ENCODE peak calls at places on chromosome 3, in five cellular contexts. R, M, G, Y and N are unnamed samples.
A peak's percentile ranks its signal among the peaks of the same experiment; 100 is the strongest.

GRCh38 chr3:72487078-72487765 is 361.0 kb downstream of the SHQ1 start:
- DNase-seq in R (no peak), M (peak; percentile 96), G (peak; percentile 60), Y (no peak), N (no peak)

GRCh38 chr3:58471025-58471887 is 20.6 kb upstream of the KCTD6 start:
- DNase-seq in R (no peak), M (peak; percentile 78), G (peak; percentile 30), Y (no peak), N (peak; percentile 1)

GRCh38 chr3:24365168-24365567 is 129.5 kb downstream of the THRB start:
- DNase-seq in R (no peak), M (peak; percentile 91), G (no peak), Y (no peak), N (no peak)

GRCh38 chr3:41679412-41679811 is 282.5 kb downstream of the ULK4 start:
- DNase-seq in R (no peak), M (no peak), G (no peak), Y (no peak), N (no peak)

GRCh38 chr3:5304789-5305680 is 117.5 kb downstream of the EDEM1 start:
- DNase-seq in R (no peak), M (peak; percentile 33), G (peak; percentile 2), Y (no peak), N (no peak)

GRCh38 chr3:59563966-59564365 is 514.1 kb upstream of the CFAP20DC start:
- DNase-seq in R (no peak), M (no peak), G (no peak), Y (no peak), N (no peak)

GRCh38 chr3:111739241-111739952 is 119.7 kb upstream of the PHLDB2 start:
- DNase-seq in R (no peak), M (peak; percentile 94), G (no peak), Y (no peak), N (no peak)

GRCh38 chr3:68931406-68932149 is 769 bp downstream of the TAFA4 start:
- DNase-seq in R (no peak), M (no peak), G (no peak), Y (no peak), N (no peak)

GRCh38 chr3:172359231-172359630 is 89.0 kb downstream of the GHSR start:
- DNase-seq in R (no peak), M (no peak), G (no peak), Y (no peak), N (no peak)

GRCh38 chr3:170346481-170347125 is 10.9 kb upstream of the SKIL start:
- DNase-seq in R (no peak), M (peak; percentile 76), G (no peak), Y (no peak), N (no peak)